ENCODE peak calls at places on chromosomes 5 and 9, in eight cellular contexts. H is H1, I is MM.1S, V is ovary, G is kidney epithelial cell, B is upper lobe of left lung, C is brain microvascular endothelial cell, E is IMR-90. N is an unnamed sample.

GRCh38 chr9:26947736-26948135 is 694 bp upstream of the PLAA start:
- DNase-seq in E (no peak), I (no peak), B (no peak), C (no peak), G (no peak), V (no peak), H (no peak), N (no peak)

GRCh38 chr9:88537743-88538055 is 2.7 kb downstream of the NXNL2 start:
- DNase-seq in C (peak; percentile 78), B (no peak), I (peak; percentile 18), H (no peak), G (peak; percentile 99), V (peak; percentile 76), E (peak; percentile 87), N (no peak)

GRCh38 chr5:9479361-9479760 is 66.5 kb downstream of the SEMA5A start:
- DNase-seq in I (no peak), B (no peak), H (no peak), C (peak; percentile 43), G (no peak), V (no peak), E (peak; percentile 25), N (no peak)

GRCh38 chr5:111737716-111738115 is 19.3 kb downstream of the NREP start:
- DNase-seq in I (no peak), E (peak; percentile 82), G (no peak), C (no peak), B (no peak), V (no peak), H (no peak), N (no peak)

GRCh38 chr5:67085616-67086015 is 111.0 kb downstream of the CD180 start:
- DNase-seq in I (no peak), H (no peak), G (no peak), C (no peak), V (no peak), E (no peak), B (no peak), N (no peak)

GRCh38 chr9:115524467-115525059 is 406.6 kb upstream of the TNC start:
- DNase-seq in H (no peak), B (no peak), C (peak; percentile 71), G (peak; percentile 34), E (peak; percentile 77), V (no peak), I (peak; percentile 39), N (peak; percentile 1)

GRCh38 chr5:149561848-149562247 is 10.6 kb upstream of the CSNK1A1 start:
- DNase-seq in H (no peak), G (peak; percentile 96), B (no peak), E (peak; percentile 98), V (no peak), C (peak; percentile 89), I (peak; percentile 87), N (no peak)

GRCh38 chr5:176577312-176578176 is 28.4 kb downstream of the CDHR2 start:
- DNase-seq in V (no peak), H (no peak), C (no peak), I (no peak), E (no peak), B (peak; percentile 75), G (no peak), N (no peak)

GRCh38 chr9:80175286-80175906 is 603.6 kb downstream of the TLE4 start:
- DNase-seq in C (no peak), V (no peak), B (no peak), E (peak; percentile 64), I (peak; percentile 51), H (no peak), G (no peak), N (no peak)

GRCh38 chr5:180470361-180470760 is 23.8 kb upstream of the CNOT6 start:
- DNase-seq in C (no peak), B (no peak), H (no peak), I (no peak), G (no peak), V (no peak), E (no peak), N (no peak)

GRCh38 chr5:73103885-73104284 is 16.5 kb upstream of the TMEM171 start:
- DNase-seq in H (no peak), G (no peak), E (no peak), I (no peak), V (no peak), B (no peak), C (no peak), N (no peak)

GRCh38 chr5:76547242-76547890 is 75.8 kb downstream of the F2RL2 start:
- DNase-seq in I (peak; percentile 93), V (no peak), B (no peak), C (no peak), H (no peak), E (no peak), G (no peak), N (peak; percentile 55)
- H3K4me3 ChIP-seq in I (peak overlapping the region; percentile 52), V (no peak overlapping the region), B (peak overlapping the region; percentile 21), C (no peak overlapping the region), H (no peak overlapping the region), E (no peak overlapping the region), G (no peak overlapping the region), N (peak overlapping the region; percentile 23)

GRCh38 chr9:130629443-130630090 is 34.8 kb upstream of the PRDM12 start:
- DNase-seq in H (no peak), B (no peak), V (no peak), I (no peak), C (no peak), E (no peak), G (no peak), N (no peak)
- H3K36me3 ChIP-seq in H (peaks cover 14% of the 10 kb centered on the region), B (peaks cover 100% of the 10 kb centered on the region), V (no peaks in the 10 kb centered on the region), I (no peaks in the 10 kb centered on the region), C (peaks cover 74% of the 10 kb centered on the region), E (peaks cover 84% of the 10 kb centered on the region), G (peaks cover 3% of the 10 kb centered on the region), N (peaks cover 42% of the 10 kb centered on the region)

GRCh38 chr5:142000709-142001484 is 11.9 kb downstream of the GNPDA1 start:
- DNase-seq in I (no peak), B (no peak), H (no peak), E (no peak), V (no peak), G (no peak), C (no peak), N (no peak)
- TF ChIP-seq CTCF in I (peak; percentile 29), B (no peak), H (peak; percentile 23), E (peak; percentile 27), V (no peak), G (peak; percentile 35), C (peak; percentile 63), N (peak; percentile 36)

GRCh38 chr9:92325991-92326500 is 293 bp downstream of the CENPP start:
- DNase-seq in I (peak; percentile 33), G (no peak), C (no peak), E (peak; percentile 2), B (no peak), H (no peak), V (no peak), N (no peak)

GRCh38 chr9:92325269-92325990 is at the start of the genes CENPP and NOL8:
- DNase-seq in I (peak; percentile 92), C (peak; percentile 84), B (peak; percentile 96), E (peak; percentile 86), H (peak; percentile 31), G (peak; percentile 43), V (peak; percentile 80), N (peak; percentile 95)

GRCh38 chr9:92324889-92325268 is 271 bp downstream of the NOL8 start:
- DNase-seq in G (no peak), B (no peak), H (no peak), E (no peak), C (no peak), V (no peak), I (no peak), N (peak; percentile 4)

GRCh38 chr9:92327283-92327850 is 1.6 kb downstream of the CENPP start:
- DNase-seq in V (no peak), B (no peak), C (no peak), G (no peak), H (no peak), E (no peak), I (no peak), N (no peak)

DNA sequence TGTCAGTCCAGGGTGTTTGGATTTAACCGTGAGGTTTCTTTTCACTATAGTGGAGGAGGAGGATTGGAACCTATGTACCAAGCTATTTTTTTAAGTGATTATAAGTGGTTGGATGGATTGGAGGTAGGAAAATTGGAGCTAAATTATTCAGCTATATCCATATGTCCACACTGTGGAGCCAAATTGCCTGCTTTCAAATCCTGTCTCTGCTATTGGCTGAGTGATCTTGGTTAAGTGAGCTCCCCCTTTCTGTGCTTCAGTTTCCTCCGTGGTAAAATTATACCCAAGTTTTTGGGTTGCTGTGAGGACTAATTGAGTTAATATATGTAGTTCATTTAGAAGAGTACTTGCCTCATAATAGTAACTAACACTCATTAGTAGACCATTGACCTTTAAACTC is 2.5 kb downstream of the CENPP start:
- DNase-seq in I (no peak), B (no peak), C (peak; percentile 53), G (no peak), H (no peak), V (no peak), E (peak; percentile 78), N (no peak)
- H3K4me3 ChIP-seq in I (no peak overlapping the region), B (no peak overlapping the region), C (no peak overlapping the region), G (no peak overlapping the region), H (no peak overlapping the region), V (no peak overlapping the region), E (no peak overlapping the region), N (no peak overlapping the region)

GRCh38 chr9:136506425-136506824 is 23.6 kb upstream of the SEC16A start:
- DNase-seq in C (no peak), I (no peak), B (peak; percentile 84), G (no peak), H (no peak), E (no peak), V (no peak), N (no peak)

GRCh38 chr9:136505406-136506403 is 22.9 kb upstream of the SEC16A start:
- DNase-seq in G (no peak), H (no peak), E (no peak), I (no peak), B (peak; percentile 83), C (no peak), V (no peak), N (no peak)

GRCh38 chr9:136502940-136503550 is 20.2 kb upstream of the SEC16A start:
- DNase-seq in V (no peak), B (peak; percentile 73), G (no peak), C (no peak), I (no peak), H (no peak), E (no peak), N (no peak)

GRCh38 chr9:136502196-136502595 is 19.4 kb upstream of the SEC16A start:
- DNase-seq in I (no peak), V (no peak), H (no peak), G (no peak), E (no peak), B (peak; percentile 84), C (no peak), N (no peak)

DNA sequence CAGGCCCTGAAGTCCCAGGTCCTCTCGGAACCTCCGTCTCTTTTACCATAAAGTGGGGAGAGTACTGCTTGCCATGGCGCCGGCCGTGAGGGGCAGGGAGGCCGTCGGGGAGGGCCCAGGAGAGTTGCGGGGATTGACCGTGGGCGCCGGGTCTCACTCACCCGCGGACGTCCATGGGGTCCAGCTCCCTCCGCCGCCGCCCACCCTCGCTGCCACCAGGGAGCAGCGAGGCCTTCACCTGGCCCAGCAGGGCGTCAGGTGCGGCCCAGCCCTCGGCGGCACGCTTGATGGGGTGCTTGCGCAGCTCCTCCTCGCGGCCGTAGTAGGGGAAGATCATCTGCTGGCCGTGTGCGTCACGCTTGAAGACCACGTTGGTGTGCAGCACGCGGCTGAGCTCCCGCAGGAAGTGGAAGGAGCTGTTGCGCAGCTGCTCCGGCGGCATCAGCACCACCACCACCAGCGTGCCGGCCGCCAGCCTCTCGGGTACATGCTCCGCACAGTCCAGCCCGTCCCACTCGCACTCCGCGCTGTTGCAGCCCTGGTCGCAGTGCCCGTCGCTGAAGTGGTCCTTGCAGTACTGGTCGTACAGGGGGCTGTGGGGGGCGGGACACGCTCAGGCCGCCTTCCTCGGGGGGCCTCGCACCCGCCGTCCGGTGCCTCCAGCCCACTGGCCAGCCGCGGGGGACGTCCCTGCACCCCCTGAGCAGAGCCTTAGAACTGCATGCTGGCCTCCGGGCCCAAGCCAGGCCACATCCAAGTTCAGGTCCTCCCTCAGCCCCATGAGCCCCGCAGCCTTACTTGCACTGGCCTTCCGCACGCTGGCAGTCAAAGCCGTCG is 21.9 kb upstream of the SEC16A start:
- DNase-seq in V (no peak), H (no peak), E (no peak), G (no peak), C (no peak), B (peak; percentile 82), I (no peak), N (no peak)
- H3K36me3 ChIP-seq in V (no peaks in the 10 kb centered on the region), H (peaks cover 31% of the 10 kb centered on the region), E (peaks cover 76% of the 10 kb centered on the region), G (peaks cover 5% of the 10 kb centered on the region), C (peaks cover 54% of the 10 kb centered on the region), B (peaks cover 100% of the 10 kb centered on the region), I (no peaks in the 10 kb centered on the region), N (peaks cover 63% of the 10 kb centered on the region)